ENCODE peak calls at places on chromosomes 12 and 14, in four cellular contexts. N is IMR-90, V is GM12878, J is K562. Q is an unnamed sample.

GRCh38 chr12:118297284-118297683 is 75.4 kb downstream of the TAOK3 start:
- DNase-seq in N (no peak), V (no peak), J (no peak), Q (no peak)

GRCh38 chr12:6026998-6027397 is 81.9 kb upstream of the ANO2 start:
- DNase-seq in N (no peak), V (no peak), J (no peak), Q (peak)

GRCh38 chr12:24996102-24996797 is 47.3 kb upstream of the BCAT1 start:
- DNase-seq in V (no peak), N (no peak), J (no peak), Q (no peak)

GRCh38 chr12:105922670-105923102 is 216.1 kb downstream of the NUAK1 start:
- DNase-seq in J (no peak), V (no peak), N (peak), Q (peak)

GRCh38 chr14:95204705-95205104 is 47.4 kb upstream of the DICER1 start:
- DNase-seq in N (no peak), J (no peak), V (no peak), Q (no peak)

GRCh38 chr14:32332415-32333116 is 3.5 kb downstream of the AKAP6 start:
- DNase-seq in J (no peak), N (no peak), V (no peak), Q (no peak)

GRCh38 chr12:131917711-131918306 is 11.3 kb upstream of the PUS1 start:
- DNase-seq in J (no peak), N (no peak), V (no peak), Q (no peak)

GRCh38 chr14:101101456-101102056 is 198.0 kb upstream of the RTL1 start:
- DNase-seq in V (no peak), J (no peak), N (no peak), Q (no peak)

GRCh38 chr14:47454025-47454424 is 221.4 kb downstream of the MDGA2 start:
- DNase-seq in N (no peak), J (no peak), V (no peak), Q (no peak)

GRCh38 chr12:43210437-43211197 is 341.4 kb downstream of the ADAMTS20 start:
- DNase-seq in N (peak), J (no peak), V (peak), Q (peak)

GRCh38 chr14:100131181-100131580 is 28.3 kb downstream of the DEGS2 start:
- DNase-seq in V (no peak), N (no peak), J (no peak), Q (no peak)

GRCh38 chr14:100132161-100132902 is 27.1 kb downstream of the DEGS2 start:
- DNase-seq in V (no peak), N (no peak), J (no peak), Q (no peak)

GRCh38 chr14:84527706-84528105 is 1002.2 kb upstream of the FLRT2 start:
- DNase-seq in N (no peak), V (no peak), J (no peak), Q (no peak)

GRCh38 chr12:117470804-117471203 is 109.4 kb upstream of the NOS1 start:
- DNase-seq in N (no peak), V (no peak), J (peak), Q (no peak)

GRCh38 chr14:68464716-68465115 is 328.2 kb downstream of the ZFP36L1 start:
- DNase-seq in V (no peak), N (peak), J (no peak), Q (peak)

GRCh38 chr14:67517083-67517482 is 16.0 kb upstream of the PLEKHH1 start:
- DNase-seq in J (no peak), V (no peak), N (no peak), Q (no peak)

GRCh38 chr14:57549765-57550420 is 56.2 kb upstream of the CCDC198 start:
- DNase-seq in N (no peak), V (no peak), J (no peak), Q (no peak)

GRCh38 chr12:102702447-102703114 is 214.5 kb downstream of the PAH start:
- DNase-seq in N (peak), J (peak), V (no peak), Q (peak)

GRCh38 chr12:62643470-62643869 is 176.8 kb downstream of the MON2 start:
- DNase-seq in V (no peak), J (no peak), N (peak), Q (no peak)

GRCh38 chr12:51766067-51766466 is 82.5 kb downstream of the FIGNL2 start:
- DNase-seq in N (no peak), J (no peak), V (no peak), Q (no peak)

GRCh38 chr12:28027328-28027727 is 54.8 kb upstream of the PTHLH start:
- DNase-seq in J (no peak), V (no peak), N (no peak), Q (no peak)

GRCh38 chr14:94345344-94346072 is 22.4 kb upstream of the SERPINA6 start:
- DNase-seq in V (no peak), J (no peak), N (peak), Q (no peak)

GRCh38 chr12:50390284-50390683 is 6.1 kb downstream of the FAM186A start:
- DNase-seq in J (no peak), N (peak), V (no peak), Q (peak)

GRCh38 chr12:131091413-131091975 is 137.8 kb downstream of the ADGRD1 start:
- DNase-seq in J (no peak), N (no peak), V (peak), Q (no peak)

GRCh38 chr12:121705514-121705913 is 7.0 kb upstream of the TMEM120B start:
- DNase-seq in J (no peak), N (no peak), V (no peak), Q (no peak)

GRCh38 chr12:113228394-113229028 is 7.2 kb downstream of the TPCN1 start:
- DNase-seq in V (no peak), J (no peak), N (no peak), Q (no peak)
- TF ChIP-seq FOS in V (no peak), J (no peak), N (no peak), Q (no peak)

GRCh38 chr12:79168687-79169086 is 304.1 kb downstream of the SYT1 start:
- DNase-seq in J (no peak), V (no peak), N (no peak), Q (no peak)

GRCh38 chr12:79174656-79175055 is 310.1 kb downstream of the SYT1 start:
- DNase-seq in V (no peak), J (no peak), N (peak), Q (peak)
- TF ChIP-seq CTCF in V (no peak), J (no peak), N (peak), Q (no peak)

GRCh38 chr12:32507559-32508276 is 108.4 kb downstream of the FGD4 start:
- DNase-seq in N (no peak), V (no peak), J (no peak), Q (no peak)
- TF ChIP-seq FOS in N (no peak), V (no peak), J (no peak), Q (no peak)

GRCh38 chr12:47818007-47818376 is 1.7 kb downstream of the HDAC7 start:
- DNase-seq in V (no peak), N (no peak), J (no peak), Q (no peak)
- TF ChIP-seq CTCF in V (no peak), N (no peak), J (no peak), Q (no peak)

GRCh38 chr12:112998997-112999767 is 20.9 kb downstream of the OAS2 start:
- DNase-seq in V (no peak), J (no peak), N (no peak), Q (no peak)
- TF ChIP-seq FOS in V (no peak), J (no peak), N (no peak), Q (no peak)

Q was measured in endothelial cell of umbilical vein.